ENCODE peak calls at places on chromosomes 7 and 10, in eight cellular contexts. J, L, X, M, S, G, Z and C are unnamed samples.

GRCh38 chr10:127155221-127155620 is 41.2 kb downstream of the INSYN2A start:
- DNase-seq in J (peak; percentile 27), L (no peak), Z (no peak), X (no peak), M (no peak), S (no peak), G (no peak), C (no peak)

GRCh38 chr10:21649441-21649872 is 115.4 kb downstream of the MLLT10 start:
- DNase-seq in G (no peak), J (peak; percentile 13), Z (no peak), L (no peak), S (no peak), M (peak; percentile 41), X (no peak), C (no peak)

GRCh38 chr10:3763035-3763456 is 22.0 kb downstream of the KLF6 start:
- DNase-seq in Z (no peak), L (no peak), S (no peak), M (no peak), X (peak; percentile 47), G (no peak), J (peak; percentile 81), C (peak; percentile 65)

GRCh38 chr7:2870471-2870941 is 26.4 kb upstream of the GNA12 start:
- DNase-seq in J (peak; percentile 59), S (peak; percentile 90), Z (no peak), X (peak; percentile 89), M (peak; percentile 62), L (no peak), G (peak; percentile 61), C (peak; percentile 44)

GRCh38 chr7:134530460-134530859 is 3.1 kb downstream of the AKR1B10 start:
- DNase-seq in M (no peak), J (no peak), S (no peak), G (no peak), Z (no peak), X (no peak), L (no peak), C (no peak)

GRCh38 chr10:100516847-100517246 is 2.8 kb downstream of the SEC31B start:
- DNase-seq in J (no peak), L (no peak), Z (peak; percentile 78), M (no peak), S (no peak), X (no peak), G (no peak), C (no peak)

GRCh38 chr10:70426835-70427234 is 14.6 kb downstream of the NODAL start:
- DNase-seq in M (no peak), X (no peak), Z (no peak), J (no peak), G (no peak), S (no peak), L (no peak), C (no peak)

GRCh38 chr7:55019329-55019690 is 493 bp downstream of the EGFR start:
- DNase-seq in J (peak; percentile 36), M (no peak), G (no peak), Z (no peak), S (peak; percentile 15), X (peak; percentile 77), L (peak; percentile 31), C (peak; percentile 65)

GRCh38 chr10:131567279-131568162 is 256.0 kb upstream of the TCERG1L start:
- DNase-seq in Z (no peak), L (no peak), J (no peak), X (no peak), M (no peak), S (no peak), G (no peak), C (no peak)

GRCh38 chr10:49613882-49614241 is at the start of gene CHAT:
- DNase-seq in L (no peak), S (no peak), J (no peak), M (no peak), Z (no peak), G (no peak), X (no peak), C (no peak)

GRCh38 chr7:100155553-100156317 is 2.8 kb downstream of the TRAPPC14 start:
- DNase-seq in G (no peak), X (no peak), S (no peak), J (no peak), L (no peak), M (no peak), Z (no peak), C (no peak)
- H3K36me3 ChIP-seq in G (peaks cover 8% of the 10 kb centered on the region), X (no peaks in the 10 kb centered on the region), S (no peaks in the 10 kb centered on the region), J (peaks cover 19% of the 10 kb centered on the region), L (peaks cover 61% of the 10 kb centered on the region), M (peaks cover 25% of the 10 kb centered on the region), Z (peaks cover 43% of the 10 kb centered on the region), C (peaks cover 5% of the 10 kb centered on the region)

GRCh38 chr10:5423774-5424173 is 11.4 kb downstream of the NET1 start:
- DNase-seq in S (peak; percentile 55), Z (no peak), L (no peak), X (no peak), G (no peak), J (peak; percentile 72), M (no peak), C (no peak)
- H3K4me3 ChIP-seq in S (no peak overlapping the region), Z (no peak overlapping the region), L (no peak overlapping the region), X (no peak overlapping the region), G (no peak overlapping the region), J (no peak overlapping the region), M (no peak overlapping the region), C (no peak overlapping the region)

GRCh38 chr7:30881448-30881847 is 30.2 kb upstream of the AQP1 start:
- DNase-seq in G (no peak), M (no peak), L (no peak), S (no peak), J (no peak), X (no peak), Z (no peak), C (no peak)

GRCh38 chr7:30887464-30887872 is 24.2 kb upstream of the AQP1 start:
- DNase-seq in M (no peak), X (no peak), J (no peak), G (peak; percentile 42), L (no peak), S (no peak), Z (peak; percentile 71), C (no peak)

GRCh38 chr7:30888783-30889182 is 22.9 kb upstream of the AQP1 start:
- DNase-seq in Z (no peak), L (no peak), X (no peak), J (peak; percentile 96), S (peak; percentile 73), G (peak; percentile 75), M (peak; percentile 19), C (no peak)

GRCh38 chr7:30886608-30887011 is 25.0 kb upstream of the AQP1 start:
- DNase-seq in X (no peak), L (no peak), S (peak; percentile 89), Z (no peak), M (no peak), J (no peak), G (no peak), C (no peak)

DNA sequence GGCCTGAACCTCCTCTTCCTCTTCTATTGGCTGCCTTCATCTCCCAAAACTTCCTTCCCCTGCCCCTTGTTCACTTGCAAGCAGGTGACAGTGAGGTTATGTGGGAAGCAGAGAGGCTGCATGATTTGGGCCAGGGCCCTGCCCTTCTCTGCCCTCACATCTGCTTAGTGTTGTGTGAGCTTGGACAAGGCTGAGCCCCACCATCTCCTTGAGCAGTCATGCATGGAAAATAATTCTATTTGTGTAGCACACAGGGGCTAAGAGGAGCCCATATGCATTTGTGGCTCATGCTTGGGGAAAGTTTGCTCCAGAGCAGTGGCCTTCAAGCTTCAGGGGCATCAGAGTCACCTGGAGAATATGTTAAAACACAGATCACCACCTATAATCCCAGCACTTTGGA is 26.8 kb upstream of the AQP1 start:
- DNase-seq in M (no peak), G (no peak), L (no peak), S (no peak), J (no peak), X (no peak), Z (no peak), C (no peak)
- H3K27ac ChIP-seq in M (no peak overlapping the region), G (no peak overlapping the region), L (no peak overlapping the region), S (no peak overlapping the region), J (no peak overlapping the region), X (no peak overlapping the region), Z (no peak overlapping the region), C (no peak overlapping the region)

DNA sequence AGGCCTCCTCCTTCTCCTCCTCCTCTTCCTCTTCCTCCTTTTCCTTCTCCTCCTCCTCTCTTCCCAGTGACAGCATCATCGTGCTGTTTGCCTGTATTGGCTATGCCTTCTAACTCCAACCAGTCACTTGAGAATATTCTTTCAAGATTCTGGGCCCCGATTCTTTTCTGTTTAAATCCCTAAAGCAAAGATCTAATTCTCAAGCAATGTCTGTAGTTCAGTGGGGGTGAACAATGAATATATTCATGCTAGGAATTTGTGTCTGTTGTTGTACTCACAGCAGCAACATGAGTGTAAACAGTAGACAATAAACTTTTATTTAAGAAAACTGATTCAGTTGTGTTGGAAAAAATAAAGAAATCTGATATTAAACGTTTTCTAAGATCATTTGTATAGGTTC is 30.7 kb downstream of the NUDT5 start:
- DNase-seq in J (no peak), G (no peak), X (no peak), M (no peak), L (no peak), S (no peak), Z (no peak), C (no peak)
- H3K36me3 ChIP-seq in J (peaks cover 4% of the 10 kb centered on the region), G (peaks cover 41% of the 10 kb centered on the region), X (no peaks in the 10 kb centered on the region), M (peaks cover 61% of the 10 kb centered on the region), L (peaks cover 96% of the 10 kb centered on the region), S (peaks cover 16% of the 10 kb centered on the region), Z (peaks cover 4% of the 10 kb centered on the region), C (no peaks in the 10 kb centered on the region)